ENCODE peak calls at places on chromosomes 2 and 18, in six cellular contexts. H is neural crest cell, Y is progenitor cell of endocrine pancreas, O is HFF-Myc, B is AG09309, R is omental fat pad. W is an unnamed sample.

GRCh38 chr2:22958281-22958680 is 426.7 kb upstream of the KLHL29 start:
- DNase-seq in Y (no peak), B (no peak), O (no peak), H (no peak), R (no peak), W (no peak)

GRCh38 chr2:127293386-127293757 is 572 bp downstream of the ERCC3 start:
- DNase-seq in B (no peak), H (no peak), O (no peak), R (no peak), Y (no peak), W (no peak)

GRCh38 chr2:51921076-51921475 is 889.1 kb upstream of the NRXN1 start:
- DNase-seq in Y (no peak), H (no peak), R (no peak), B (no peak), O (no peak), W (no peak)

GRCh38 chr2:152189622-152190495 is 14.3 kb upstream of the STAM2 start:
- DNase-seq in O (peak), H (peak), R (no peak), Y (no peak), B (peak), W (peak)

GRCh38 chr18:34730774-34731173 is 20.7 kb downstream of the DTNA start:
- DNase-seq in H (no peak), R (no peak), O (no peak), B (no peak), Y (no peak), W (no peak)

GRCh38 chr2:188798159-188798558 is 176.0 kb upstream of the COL3A1 start:
- DNase-seq in O (peak), R (no peak), H (no peak), B (no peak), Y (no peak), W (no peak)

GRCh38 chr2:15974565-15975260 is 34.4 kb downstream of the MYCN start:
- DNase-seq in O (no peak), R (no peak), Y (no peak), H (no peak), B (no peak), W (no peak)

GRCh38 chr18:55763298-55763697 is 175.3 kb upstream of the TCF4 start:
- DNase-seq in H (no peak), B (no peak), O (no peak), R (no peak), Y (no peak), W (no peak)

DNA sequence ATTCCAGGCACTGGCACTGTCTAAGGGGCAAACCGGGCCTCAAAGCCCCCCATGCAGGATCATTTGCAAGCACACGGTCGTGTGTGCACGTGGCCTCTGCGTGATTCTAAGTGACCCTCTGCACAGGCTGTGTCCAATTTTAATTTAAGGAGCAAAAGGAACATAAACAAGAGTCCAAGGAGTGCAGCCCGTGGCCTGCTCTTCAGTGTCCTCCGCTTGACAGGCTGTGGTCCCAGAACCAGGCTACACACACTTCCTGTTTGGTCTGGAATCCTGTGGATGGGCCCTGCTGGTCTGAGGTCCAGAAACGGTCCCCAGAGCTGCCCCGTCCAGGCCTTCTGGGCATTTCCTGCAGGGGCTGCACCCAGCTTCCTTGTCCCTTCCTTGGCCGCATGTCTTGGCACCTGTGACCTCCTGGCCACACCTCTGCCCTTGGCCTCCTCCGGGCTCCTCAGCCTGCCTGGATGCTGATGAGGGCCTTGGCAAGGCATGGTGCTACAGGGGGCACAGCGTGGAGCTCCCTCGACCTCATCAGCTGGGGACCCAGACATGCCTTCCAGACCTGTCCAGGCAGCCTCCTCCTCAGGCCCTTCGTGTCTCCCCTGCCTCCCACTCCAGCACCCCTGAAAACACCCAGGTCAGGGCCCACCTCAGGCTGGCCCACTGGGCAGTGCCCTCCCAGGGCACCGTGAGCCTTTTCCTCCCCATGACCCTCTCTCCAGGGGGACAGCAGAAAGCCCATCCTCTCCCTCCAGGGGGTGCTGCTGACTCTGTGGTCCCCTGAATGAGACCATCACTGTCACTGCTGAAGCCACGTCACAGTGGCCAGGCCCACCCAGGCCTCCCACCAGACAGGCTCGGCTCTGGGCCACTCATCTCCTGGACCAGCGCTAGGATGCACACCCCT is 136.4 kb upstream of the GPC1 start:
- DNase-seq in Y (peak), H (no peak), O (no peak), B (no peak), R (peak), W (no peak)
- TF ChIP-seq CTCF in Y (no peak), H (no peak), O (peak), B (peak), R (no peak), W (peak)

DNA sequence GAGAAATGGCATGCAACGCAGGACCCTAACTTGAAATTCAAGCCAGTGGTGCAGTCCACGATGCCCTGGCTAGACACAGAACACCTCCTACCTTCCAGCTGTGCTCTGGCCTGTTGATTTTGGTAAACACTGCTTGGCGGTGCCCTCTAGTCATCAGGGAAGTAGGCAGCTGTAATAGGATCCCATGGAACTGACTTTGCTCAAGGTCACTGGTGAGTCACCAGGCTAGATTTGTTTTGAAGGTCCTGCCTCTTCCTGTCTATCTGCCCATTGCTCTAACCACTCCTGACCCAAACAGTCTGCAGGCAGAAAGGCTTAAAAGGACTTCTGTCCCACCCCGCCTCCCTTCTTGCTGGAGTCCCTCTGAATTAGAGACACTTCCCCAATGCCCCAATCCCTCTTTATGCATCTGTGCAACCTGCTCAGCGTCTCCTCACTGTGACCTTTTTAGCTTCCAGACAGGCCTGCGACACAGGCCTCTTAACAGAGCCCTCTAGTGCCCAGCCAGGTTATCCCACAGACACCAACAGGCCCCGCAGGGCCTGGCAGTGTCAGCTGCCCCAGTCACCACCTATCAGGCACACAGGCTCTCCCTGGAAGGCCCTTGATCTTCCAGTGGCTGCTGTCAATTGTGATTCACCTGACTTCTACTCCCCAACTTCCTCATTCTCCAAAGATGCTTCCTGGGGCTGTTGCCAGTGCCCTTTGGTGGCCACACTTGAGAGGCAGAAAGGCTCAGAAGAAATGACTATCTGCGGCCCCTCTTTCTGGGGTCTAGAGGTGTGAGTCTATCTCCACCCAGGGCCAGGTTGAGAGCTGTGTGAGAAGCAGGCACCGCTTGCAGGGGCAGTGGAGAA is 5.2 kb downstream of the TMEM127 start:
- DNase-seq in B (peak), H (no peak), Y (no peak), O (peak), R (no peak), W (peak)
- TF ChIP-seq CTCF in B (peak), H (peak), Y (peak), O (peak), R (no peak), W (peak)

GRCh38 chr2:10790228-10790973 is 22.2 kb downstream of the PDIA6 start:
- DNase-seq in R (no peak), H (no peak), Y (no peak), O (no peak), B (no peak), W (no peak)

GRCh38 chr2:10792001-10792400 is 20.6 kb downstream of the PDIA6 start:
- DNase-seq in H (no peak), Y (no peak), R (no peak), B (no peak), O (no peak), W (no peak)

GRCh38 chr2:10794891-10795290 is 17.7 kb downstream of the PDIA6 start:
- DNase-seq in R (no peak), Y (no peak), O (no peak), H (no peak), B (no peak), W (no peak)

GRCh38 chr2:10795508-10796046 is 17.0 kb downstream of the PDIA6 start:
- DNase-seq in B (no peak), Y (no peak), H (no peak), O (no peak), R (no peak), W (no peak)

DNA sequence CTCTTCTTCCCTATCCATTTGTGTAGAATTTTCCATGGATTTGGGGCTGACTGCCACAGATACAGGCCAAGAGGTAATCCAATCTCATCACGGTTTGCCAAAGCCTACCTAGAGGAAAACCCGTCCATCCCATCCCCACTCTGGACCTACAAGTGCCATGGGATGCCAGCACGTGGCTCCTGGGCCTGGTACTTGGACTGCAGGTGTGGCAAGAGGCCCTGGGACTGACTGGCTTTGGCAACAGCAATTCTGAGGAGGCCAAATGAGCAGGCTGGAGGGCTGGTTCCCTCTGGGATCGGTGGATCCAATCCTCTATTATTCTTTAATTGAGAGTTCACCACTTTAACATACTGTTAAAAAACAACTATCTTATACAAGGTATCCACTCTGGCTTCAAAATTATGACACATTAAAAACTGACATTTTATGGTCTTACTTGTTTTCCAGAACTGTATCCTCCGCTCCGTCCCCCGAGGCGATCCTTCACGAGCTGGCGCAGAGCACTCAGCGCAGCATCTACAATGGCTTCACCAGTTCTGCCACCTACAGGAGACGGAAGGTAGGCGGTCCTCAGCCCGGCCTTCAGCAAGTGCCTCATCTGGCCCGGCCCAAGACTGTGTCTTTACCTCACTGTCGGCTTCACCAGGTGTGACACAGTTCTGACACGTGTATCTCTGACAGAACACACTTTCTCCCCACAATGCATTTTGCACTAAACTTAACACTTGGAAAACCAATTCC is 19.8 kb downstream of the PDIA6 start:
- DNase-seq in R (no peak), Y (no peak), H (no peak), B (no peak), O (no peak), W (no peak)
- TF ChIP-seq CTCF in R (no peak), Y (no peak), H (no peak), B (no peak), O (peak), W (no peak)

GRCh38 chr2:42060028-42060427 is 12.2 kb downstream of the PKDCC start:
- DNase-seq in R (no peak), O (no peak), Y (no peak), B (no peak), H (no peak), W (no peak)
- TF ChIP-seq CTCF in R (no peak), O (no peak), Y (no peak), B (no peak), H (no peak), W (no peak)

DNA sequence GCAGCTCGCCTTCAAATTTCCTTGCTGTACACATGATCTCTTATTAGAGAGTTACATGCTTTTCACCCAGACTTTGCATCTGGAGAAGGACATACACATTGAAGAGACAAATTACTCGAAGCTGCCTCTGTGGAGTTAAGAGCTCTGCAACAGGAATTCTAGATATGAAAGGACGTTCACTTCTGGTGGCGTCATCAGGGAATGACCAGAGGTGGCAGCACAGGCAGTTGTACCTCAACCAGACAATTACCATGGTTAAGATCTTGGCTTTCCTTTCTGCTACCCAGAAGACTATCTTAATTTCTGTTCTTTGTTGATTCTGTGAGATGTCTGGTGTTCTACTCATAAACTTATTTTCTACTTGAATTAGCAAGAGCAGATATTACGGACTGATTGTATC is 39.1 kb upstream of the MC4R start:
- DNase-seq in B (no peak), H (no peak), Y (no peak), O (no peak), R (no peak), W (no peak)
- TF ChIP-seq CTCF in B (peak), H (no peak), Y (peak), O (peak), R (no peak), W (no peak)

GRCh38 chr2:4679391-4679790 is 976.0 kb downstream of the DCDC2C start:
- DNase-seq in B (no peak), H (no peak), Y (no peak), R (no peak), O (no peak), W (no peak)

GRCh38 chr2:4674007-4674406 is 970.6 kb downstream of the DCDC2C start:
- DNase-seq in R (no peak), H (no peak), Y (no peak), B (no peak), O (no peak), W (no peak)

GRCh38 chr2:4673025-4673489 is 969.7 kb downstream of the DCDC2C start:
- DNase-seq in H (no peak), R (no peak), O (no peak), B (peak), Y (no peak), W (no peak)

GRCh38 chr2:4675295-4675694 is 971.9 kb downstream of the DCDC2C start:
- DNase-seq in H (no peak), B (no peak), R (no peak), Y (no peak), O (no peak), W (no peak)

GRCh38 chr2:4678937-4679336 is 975.6 kb downstream of the DCDC2C start:
- DNase-seq in R (no peak), Y (no peak), O (no peak), B (no peak), H (no peak), W (no peak)
- TF ChIP-seq CTCF in R (no peak), Y (no peak), O (no peak), B (no peak), H (no peak), W (no peak)

GRCh38 chr2:186784930-186785329 is 64.0 kb downstream of the ZSWIM2 start:
- DNase-seq in H (no peak), B (no peak), Y (no peak), R (no peak), O (no peak), W (no peak)
- TF ChIP-seq CTCF in H (no peak), B (no peak), Y (no peak), R (no peak), O (no peak), W (no peak)

GRCh38 chr2:216012830-216013079 is 596 bp downstream of the MREG start:
- DNase-seq in H (no peak), B (no peak), R (no peak), Y (no peak), O (no peak), W (no peak)

GRCh38 chr2:216012133-216012829 is 1.1 kb downstream of the MREG start:
- DNase-seq in B (no peak), H (no peak), Y (no peak), R (no peak), O (no peak), W (no peak)

GRCh38 chr2:216014986-216015385 is 1.6 kb upstream of the MREG start:
- DNase-seq in O (no peak), Y (no peak), B (no peak), H (no peak), R (no peak), W (no peak)

GRCh38 chr2:216013080-216013909 is at the start of gene MREG:
- DNase-seq in O (no peak), R (peak), Y (peak), H (peak), B (no peak), W (peak)

DNA sequence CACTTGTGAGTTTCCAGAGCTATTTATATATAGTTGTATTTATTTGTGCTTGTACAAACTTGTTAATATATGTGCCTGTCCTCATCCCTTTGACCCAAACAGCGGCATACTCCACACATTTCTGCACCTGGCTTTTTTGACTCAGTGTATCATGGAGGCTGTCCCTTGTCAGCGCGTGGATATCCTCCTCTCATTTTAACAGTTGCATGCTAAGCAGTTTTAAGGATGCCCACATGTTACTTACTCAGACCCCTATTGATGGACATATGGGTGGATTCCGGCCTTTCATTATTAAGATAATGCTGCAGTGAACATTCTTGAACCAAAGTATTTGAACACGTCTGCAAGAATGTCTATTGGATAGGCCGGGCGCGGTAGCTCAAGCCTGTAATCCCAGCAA is 655 bp upstream of the MREG start:
- DNase-seq in Y (no peak), H (no peak), R (no peak), B (no peak), O (no peak), W (no peak)
- TF ChIP-seq CTCF in Y (no peak), H (no peak), R (no peak), B (no peak), O (no peak), W (no peak)